ENCODE peak calls at places on chromosomes 3 and 15, in ten cellular contexts. L, V, J, K, Q, G, O, W, T and Y are unnamed samples.

GRCh38 chr3:185225523-185225922 is 28.3 kb downstream of the EHHADH start:
- DNase-seq in V (peak), O (no peak), Q (no peak), W (no peak), J (no peak), K (no peak), L (no peak), G (no peak), T (no peak), Y (peak)

GRCh38 chr15:56918907-56919707 is 663 bp downstream of the TCF12 start:
- DNase-seq in O (peak), K (peak), L (peak), T (peak), Q (peak), V (peak), G (peak), J (peak), W (peak), Y (peak)

GRCh38 chr3:163951397-163951987 is 1126.8 kb downstream of the SI start:
- DNase-seq in V (no peak), O (peak), G (no peak), W (no peak), T (no peak), K (no peak), Q (no peak), L (no peak), J (no peak), Y (no peak)

GRCh38 chr3:119637679-119638525 is 22.5 kb downstream of the POPDC2 start:
- DNase-seq in T (no peak), L (no peak), V (peak), J (no peak), Q (no peak), O (peak), G (no peak), W (no peak), K (no peak), Y (peak)

GRCh38 chr15:73822998-73823397 is 50.4 kb upstream of the TBC1D21 start:
- DNase-seq in K (no peak), J (no peak), O (peak), G (no peak), Q (no peak), V (peak), T (peak), L (no peak), W (no peak), Y (peak)

GRCh38 chr3:27451845-27452244 is 32.3 kb downstream of the SLC4A7 start:
- DNase-seq in L (no peak), O (no peak), W (no peak), Q (no peak), J (no peak), V (no peak), G (no peak), T (no peak), K (no peak), Y (no peak)

GRCh38 chr3:21357241-21357640 is 393.8 kb downstream of the ZNF385D start:
- DNase-seq in K (no peak), Q (no peak), L (no peak), G (peak), W (no peak), O (no peak), J (no peak), V (no peak), T (no peak), Y (no peak)

GRCh38 chr3:112629425-112629824 is 11.5 kb downstream of the CCDC80 start:
- DNase-seq in J (peak), K (peak), O (peak), V (peak), W (no peak), L (peak), G (peak), T (no peak), Q (peak), Y (peak)

GRCh38 chr15:78308422-78309021 is 9.1 kb upstream of the SKIC8 start:
- DNase-seq in W (peak), O (peak), J (no peak), Q (peak), L (peak), G (peak), V (peak), K (peak), T (peak), Y (peak)

GRCh38 chr15:93088981-93089854 is at the start of gene RGMA:
- DNase-seq in V (no peak), O (peak), T (peak), L (no peak), Q (no peak), G (no peak), K (peak), W (no peak), J (peak), Y (no peak)

GRCh38 chr3:193465992-193466618 is 87.6 kb upstream of the ATP13A5 start:
- DNase-seq in Q (no peak), J (no peak), O (no peak), V (no peak), W (no peak), L (no peak), T (no peak), K (no peak), G (no peak), Y (no peak)

GRCh38 chr15:40409366-40409765 is 3.8 kb downstream of the IVD start:
- DNase-seq in J (no peak), L (no peak), O (no peak), T (no peak), G (no peak), Q (no peak), V (no peak), K (no peak), W (no peak), Y (no peak)

GRCh38 chr15:66580643-66581042 is 14.8 kb upstream of the LCTL start:
- DNase-seq in Q (no peak), G (peak), J (no peak), K (no peak), W (no peak), T (no peak), V (peak), L (no peak), O (no peak), Y (peak)

GRCh38 chr3:55910543-55910942 is 423.4 kb upstream of the WNT5A start:
- DNase-seq in T (no peak), J (no peak), W (no peak), G (no peak), K (no peak), O (no peak), Q (no peak), L (no peak), V (peak), Y (no peak)

GRCh38 chr3:156665296-156665695 is 9.1 kb upstream of the TIPARP start:
- DNase-seq in W (no peak), K (no peak), L (no peak), V (peak), O (no peak), T (no peak), Q (no peak), G (no peak), J (no peak), Y (peak)

GRCh38 chr3:159340877-159341500 is 539.1 kb downstream of the MFSD1 start:
- DNase-seq in K (no peak), T (no peak), W (no peak), O (no peak), L (no peak), J (no peak), G (no peak), Q (no peak), V (no peak), Y (peak)

GRCh38 chr3:177680442-177680821 is 483.1 kb upstream of the TBL1XR1 start:
- DNase-seq in V (peak), K (no peak), Q (no peak), O (no peak), L (no peak), T (no peak), G (no peak), W (no peak), J (no peak), Y (no peak)

GRCh38 chr15:37134699-37135131 is 34.4 kb upstream of the MEIS2 start:
- DNase-seq in J (no peak), Q (no peak), G (peak), O (peak), W (no peak), V (peak), K (peak), T (peak), L (no peak), Y (peak)

GRCh38 chr15:58387130-58387529 is 44.7 kb upstream of the LIPC start:
- DNase-seq in O (no peak), K (no peak), Q (no peak), T (no peak), V (peak), L (no peak), J (no peak), W (no peak), G (no peak), Y (peak)

GRCh38 chr3:5051772-5052171 is 70.3 kb upstream of the ARL8B start:
- DNase-seq in W (no peak), T (no peak), Q (no peak), O (no peak), K (no peak), J (no peak), G (no peak), L (no peak), V (no peak), Y (no peak)

GRCh38 chr3:194573680-194574437 is 59.4 kb downstream of the TMEM44 start:
- DNase-seq in V (peak), J (no peak), L (peak), W (peak), K (peak), T (peak), O (peak), Q (no peak), G (peak), Y (peak)

GRCh38 chr3:101978348-101978747 is 129.0 kb downstream of the NFKBIZ start:
- DNase-seq in K (no peak), Q (no peak), O (no peak), G (no peak), L (no peak), W (no peak), T (no peak), J (no peak), V (no peak), Y (no peak)

GRCh38 chr3:64601824-64602223 is 86.0 kb downstream of the ADAMTS9 start:
- DNase-seq in J (no peak), L (no peak), O (no peak), G (no peak), V (no peak), Q (no peak), W (no peak), K (no peak), T (no peak), Y (no peak)

GRCh38 chr3:137768361-137769320 is 4.5 kb downstream of the SOX14 start:
- DNase-seq in T (peak), K (no peak), Q (no peak), V (no peak), O (peak), J (no peak), L (no peak), W (no peak), G (no peak), Y (no peak)

GRCh38 chr15:74541494-74542191 is 623 bp downstream of the ARID3B start:
- DNase-seq in Q (peak), O (peak), J (peak), W (peak), T (peak), V (peak), L (peak), G (peak), K (peak), Y (peak)

GRCh38 chr3:12603969-12604368 is 47.1 kb downstream of the MKRN2 start:
- DNase-seq in W (no peak), V (no peak), T (no peak), Q (no peak), O (no peak), G (no peak), J (no peak), L (no peak), K (no peak), Y (no peak)

GRCh38 chr15:101295607-101296225 is 668 bp upstream of the SNRPA1 start:
- DNase-seq in W (peak), L (peak), K (no peak), Q (no peak), G (no peak), O (peak), T (no peak), J (no peak), V (peak), Y (peak)

DNA sequence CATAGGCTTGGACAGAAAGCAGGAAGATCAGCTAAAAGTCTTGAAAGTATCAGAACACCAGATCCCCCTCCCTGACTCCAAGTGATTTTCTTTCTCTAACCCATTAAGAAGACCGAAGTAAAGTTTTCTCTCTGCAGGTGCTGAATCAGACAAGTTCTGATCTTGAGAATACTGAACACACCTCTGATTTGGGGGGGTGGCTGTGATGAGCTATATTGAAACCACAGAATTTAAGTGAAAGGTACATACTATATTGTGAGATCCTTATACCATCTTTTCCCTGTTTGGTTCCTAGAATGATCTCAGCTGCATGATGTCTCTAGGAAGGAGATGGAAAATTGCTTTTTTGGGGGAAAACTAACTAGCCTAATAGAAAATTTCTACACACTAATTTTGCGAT is 196.0 kb downstream of the DIPK2A start:
- DNase-seq in L (no peak), V (no peak), J (no peak), K (no peak), T (no peak), G (no peak), O (no peak), W (no peak), Q (no peak), Y (no peak)
- H3K4me3 ChIP-seq in L (no peak), V (no peak), J (no peak), K (no peak), T (no peak), G (no peak), O (no peak), W (no peak), Q (no peak), Y (no peak)

GRCh38 chr3:134312072-134312872 is 61.6 kb upstream of the RYK start:
- DNase-seq in G (peak), V (no peak), Q (peak), W (peak), T (peak), K (peak), O (no peak), J (no peak), L (no peak), Y (no peak)
- TF ChIP-seq CTCF in G (peak), V (no peak), Q (peak), W (no peak), T (peak), K (peak), O (no peak), J (no peak), L (no peak), Y (peak)

DNA sequence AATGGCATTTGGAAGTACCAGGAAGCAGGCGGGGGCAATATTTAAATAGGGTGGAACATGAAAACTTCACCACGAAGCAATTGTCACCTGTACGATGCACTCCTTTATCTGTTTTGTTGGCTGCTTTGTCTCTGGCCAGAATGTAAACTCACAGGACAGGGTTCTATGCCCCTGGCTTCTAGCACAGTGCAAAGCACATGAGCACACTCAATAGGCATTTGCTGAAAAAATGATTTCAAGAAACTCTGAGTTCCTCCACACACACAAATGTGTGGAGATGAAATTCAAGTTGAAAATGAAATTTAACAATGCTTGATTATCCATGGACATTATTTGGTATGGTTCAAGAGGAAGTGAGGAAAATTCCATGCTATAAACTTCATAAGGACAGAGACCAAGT is 229.6 kb upstream of the FEZF2 start:
- DNase-seq in T (no peak), Q (no peak), K (no peak), L (no peak), J (no peak), G (no peak), O (no peak), W (no peak), V (peak), Y (no peak)
- H3K4me3 ChIP-seq in T (no peak), Q (no peak), K (no peak), L (no peak), J (no peak), G (no peak), O (no peak), W (no peak), V (no peak), Y (no peak)

DNA sequence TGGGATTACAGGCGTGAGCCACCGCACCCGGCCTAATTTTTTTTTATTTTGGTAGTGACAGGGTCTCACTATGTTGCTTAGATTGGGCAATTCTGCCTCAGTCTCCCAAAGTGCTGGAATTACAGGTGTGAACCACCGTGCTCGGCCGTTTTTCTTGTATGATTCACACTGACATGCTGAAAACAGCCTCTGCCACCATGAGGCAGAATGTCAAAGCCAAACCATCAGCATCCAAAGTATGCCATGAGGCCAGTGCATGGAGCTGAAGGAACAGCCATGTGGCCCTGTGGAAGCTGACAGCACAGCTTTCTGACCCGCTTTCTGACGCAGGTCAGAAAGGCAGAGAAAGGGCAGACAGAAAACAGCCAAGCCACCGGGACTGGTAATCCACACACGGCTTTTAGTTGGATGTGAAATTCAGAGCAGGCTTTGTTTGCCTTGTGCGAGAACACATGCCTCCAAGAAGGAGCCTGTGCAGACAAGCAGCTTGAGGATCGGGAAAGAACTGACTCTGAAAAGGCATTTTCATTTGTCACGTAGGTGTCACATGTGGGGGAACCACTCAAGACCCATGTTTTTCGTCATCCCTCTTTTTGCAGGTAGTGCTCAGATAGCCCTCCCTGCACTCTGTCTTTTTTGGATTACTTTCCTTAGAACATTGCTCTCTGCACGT is 25.1 kb downstream of the XYLB start:
- DNase-seq in V (no peak), G (no peak), J (no peak), L (no peak), Q (no peak), W (no peak), O (no peak), K (no peak), T (no peak), Y (no peak)
- TF ChIP-seq CTCF in V (no peak), G (no peak), J (no peak), L (no peak), Q (no peak), W (no peak), O (no peak), K (no peak), T (no peak), Y (no peak)

DNA sequence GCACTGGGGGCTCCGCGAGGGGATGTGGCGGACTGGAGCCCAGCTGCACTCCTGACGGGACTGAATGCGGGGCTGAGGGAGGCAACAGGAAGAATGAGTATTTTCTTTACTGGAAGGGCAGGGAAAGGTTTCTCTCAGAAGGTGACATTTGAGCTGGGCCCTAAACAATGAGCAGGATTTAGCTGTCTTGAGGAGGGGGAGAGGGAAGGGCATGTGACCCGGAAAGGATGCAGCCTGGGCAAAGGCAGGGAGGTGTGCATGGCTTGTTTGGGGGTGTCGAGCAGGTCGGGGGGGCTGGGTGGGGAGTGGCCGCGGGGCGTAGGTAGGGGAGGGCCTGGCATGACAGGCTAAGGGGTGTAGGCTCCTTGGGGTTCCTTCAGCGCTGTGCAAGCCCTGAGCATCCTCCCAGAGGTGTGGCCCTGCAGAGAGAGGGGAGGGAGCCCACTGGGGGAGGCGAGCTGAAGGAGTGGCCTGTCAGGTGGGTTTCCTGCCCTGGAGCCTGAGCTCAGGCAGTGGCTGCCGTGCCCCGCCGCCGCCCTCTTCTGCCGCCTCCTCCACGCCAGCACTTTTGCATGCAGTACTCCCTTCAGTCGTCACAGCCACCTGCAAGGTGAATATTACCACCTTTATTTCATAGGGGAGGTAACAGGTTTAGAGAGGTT is 17.2 kb upstream of the ANKDD1A start:
- DNase-seq in Q (peak), K (no peak), W (peak), V (no peak), O (peak), L (peak), J (no peak), G (no peak), T (peak), Y (no peak)
- H3K4me3 ChIP-seq in Q (no peak), K (no peak), W (peak), V (no peak), O (no peak), L (peak), J (peak), G (no peak), T (peak), Y (peak)